ENCODE peak calls at places on chromosomes 11 and 22, in four cellular contexts. One of them, this sample, is unnamed.

GRCh38 chr22:28031383-28031922 is 112.4 kb upstream of the PITPNB start:
- DNase-seq in A549: no peak
- DNase-seq in WTC11: no peak
- DNase-seq in HCT116: no peak
- DNase-seq in this sample: no peak

GRCh38 chr22:19807161-19807913 is 46.8 kb downstream of the TBX1 start:
- DNase-seq in A549: no peak
- DNase-seq in HCT116: no peak
- DNase-seq in WTC11: peak
- DNase-seq in this sample: no peak

GRCh38 chr22:46045459-46046298 is 68.7 kb upstream of the WNT7B start:
- DNase-seq in A549: no peak
- DNase-seq in HCT116: no peak
- DNase-seq in WTC11: peak
- DNase-seq in this sample: no peak

GRCh38 chr11:119863811-119864601 is 135.0 kb upstream of the NECTIN1 start:
- DNase-seq in HCT116: no peak
- DNase-seq in WTC11: peak
- DNase-seq in A549: no peak
- DNase-seq in this sample: no peak

GRCh38 chr11:130413383-130414106 is 14.9 kb downstream of the ADAMTS8 start:
- DNase-seq in WTC11: no peak
- DNase-seq in A549: peak
- DNase-seq in HCT116: no peak
- DNase-seq in this sample: no peak

GRCh38 chr11:24324211-24324610 is 172.6 kb upstream of the LUZP2 start:
- DNase-seq in WTC11: no peak
- DNase-seq in HCT116: no peak
- DNase-seq in A549: no peak
- DNase-seq in this sample: no peak

GRCh38 chr11:77044886-77045285 is 10.7 kb downstream of the B3GNT6 start:
- DNase-seq in HCT116: no peak
- DNase-seq in A549: no peak
- DNase-seq in WTC11: no peak
- DNase-seq in this sample: no peak

GRCh38 chr11:65639623-65640482 is 2.0 kb downstream of the SIPA1 start:
- DNase-seq in HCT116: no peak
- DNase-seq in WTC11: no peak
- DNase-seq in A549: no peak
- DNase-seq in this sample: peak

GRCh38 chr11:129846508-129847335 is 31.1 kb downstream of the TMEM45B start:
- DNase-seq in WTC11: no peak
- DNase-seq in HCT116: no peak
- DNase-seq in A549: peak
- DNase-seq in this sample: no peak

GRCh38 chr11:129960216-129961214 is 42.1 kb downstream of the PRDM10 start:
- DNase-seq in WTC11: no peak
- DNase-seq in HCT116: peak
- DNase-seq in A549: peak
- DNase-seq in this sample: peak

GRCh38 chr11:44990665-44991064 is 40.0 kb upstream of the TP53I11 start:
- DNase-seq in HCT116: no peak
- DNase-seq in WTC11: no peak
- DNase-seq in A549: no peak
- DNase-seq in this sample: no peak

GRCh38 chr11:27293500-27294417 is 69.3 kb downstream of the CCDC34 start:
- DNase-seq in HCT116: no peak
- DNase-seq in A549: no peak
- DNase-seq in WTC11: no peak
- DNase-seq in this sample: no peak

GRCh38 chr11:31114437-31114836 is 255.1 kb downstream of the DCDC1 start:
- DNase-seq in HCT116: no peak
- DNase-seq in WTC11: no peak
- DNase-seq in A549: no peak
- DNase-seq in this sample: no peak

GRCh38 chr11:12478743-12479142 is 101.4 kb downstream of the PARVA start:
- DNase-seq in A549: no peak
- DNase-seq in HCT116: no peak
- DNase-seq in WTC11: no peak
- DNase-seq in this sample: no peak

GRCh38 chr11:45096636-45097035 is 49.8 kb upstream of the PRDM11 start:
- DNase-seq in A549: no peak
- DNase-seq in HCT116: no peak
- DNase-seq in WTC11: no peak
- DNase-seq in this sample: no peak

GRCh38 chr11:363948-364761 is 5.1 kb upstream of the B4GALNT4 start:
- DNase-seq in WTC11: peak
- DNase-seq in A549: peak
- DNase-seq in HCT116: peak
- DNase-seq in this sample: peak

GRCh38 chr11:2919188-2919587 is 10.0 kb downstream of the PHLDA2 start:
- DNase-seq in A549: no peak
- DNase-seq in HCT116: no peak
- DNase-seq in WTC11: no peak
- DNase-seq in this sample: no peak

GRCh38 chr11:17185938-17186337 is 21.8 kb downstream of the PIK3C2A start:
- DNase-seq in WTC11: no peak
- DNase-seq in HCT116: no peak
- DNase-seq in A549: no peak
- DNase-seq in this sample: no peak

GRCh38 chr22:10741210-10741609 is 4786.8 kb upstream of the OR11H1 start:
- DNase-seq in A549: no peak
- DNase-seq in WTC11: no peak
- DNase-seq in HCT116: no peak
- DNase-seq in this sample: no peak

GRCh38 chr11:123479048-123479837 is 49.2 kb downstream of the GRAMD1B start:
- DNase-seq in HCT116: no peak
- DNase-seq in A549: no peak
- DNase-seq in WTC11: no peak
- DNase-seq in this sample: peak
- TF ChIP-seq MAX in HCT116: no peak
- TF ChIP-seq MAX in A549: no peak
- TF ChIP-seq MAX in WTC11: no peak
- TF ChIP-seq MAX in this sample: peak

GRCh38 chr22:42294034-42294985 is 23.9 kb upstream of the TCF20 start:
- DNase-seq in HCT116: no peak
- DNase-seq in WTC11: peak
- DNase-seq in A549: peak
- DNase-seq in this sample: peak

GRCh38 chr22:42288791-42289190 is 18.3 kb upstream of the TCF20 start:
- DNase-seq in A549: no peak
- DNase-seq in HCT116: no peak
- DNase-seq in WTC11: no peak
- DNase-seq in this sample: no peak

GRCh38 chr22:42289671-42290269 is 19.3 kb upstream of the TCF20 start:
- DNase-seq in A549: no peak
- DNase-seq in WTC11: no peak
- DNase-seq in HCT116: no peak
- DNase-seq in this sample: no peak

GRCh38 chr22:42292726-42293520 is 22.5 kb upstream of the TCF20 start:
- DNase-seq in WTC11: no peak
- DNase-seq in HCT116: no peak
- DNase-seq in A549: no peak
- DNase-seq in this sample: no peak

GRCh38 chr22:42291287-42291686 is 20.8 kb upstream of the TCF20 start:
- DNase-seq in WTC11: no peak
- DNase-seq in A549: no peak
- DNase-seq in HCT116: no peak
- DNase-seq in this sample: no peak
- TF ChIP-seq MAX in WTC11: no peak
- TF ChIP-seq MAX in A549: no peak
- TF ChIP-seq MAX in HCT116: no peak
- TF ChIP-seq MAX in this sample: no peak

GRCh38 chr11:94151903-94152677 is 23.4 kb downstream of the PANX1 start:
- DNase-seq in WTC11: no peak
- DNase-seq in A549: peak
- DNase-seq in HCT116: peak
- DNase-seq in this sample: peak
- TF ChIP-seq MAX in WTC11: no peak
- TF ChIP-seq MAX in A549: no peak
- TF ChIP-seq MAX in HCT116: no peak
- TF ChIP-seq MAX in this sample: no peak

GRCh38 chr11:72243567-72244316 is at the start of gene PHOX2A:
- DNase-seq in A549: no peak
- DNase-seq in WTC11: peak
- DNase-seq in HCT116: no peak
- DNase-seq in this sample: no peak
- TF ChIP-seq MAX in A549: no peak
- TF ChIP-seq MAX in WTC11: no peak
- TF ChIP-seq MAX in HCT116: no peak
- TF ChIP-seq MAX in this sample: no peak